ENCODE peak calls at places on chromosomes 5 and 9, in eight cellular contexts. M is stomach, S is sigmoid colon, O is tibial nerve, U is A549, F is ovary, E is transverse colon, D is HepG2. X is an unnamed sample.

GRCh38 chr9:12812710-12813109 is 37.9 kb downstream of the LURAP1L start:
- DNase-seq in M (no peak), S (no peak), O (no peak), U (no peak), F (no peak), E (no peak), D (no peak), X (no peak)

GRCh38 chr9:79769476-79770275 is 197.9 kb downstream of the TLE4 start:
- DNase-seq in M (no peak), S (no peak), O (no peak), U (no peak), F (no peak), E (no peak), D (no peak), X (no peak)

GRCh38 chr5:55538621-55539020 is 3.9 kb upstream of the PLPP1 start:
- DNase-seq in M (no peak), S (no peak), O (no peak), U (no peak), F (no peak), E (no peak), D (no peak), X (no peak)

GRCh38 chr5:92548351-92548750 is 1032.7 kb downstream of the NR2F1-AS1 start:
- DNase-seq in M (no peak), S (no peak), O (no peak), U (no peak), F (no peak), E (no peak), D (no peak), X (no peak)

GRCh38 chr9:93256878-93257807 is 73.2 kb downstream of the WNK2 start:
- DNase-seq in M (peak; percentile 23), S (peak; percentile 50), O (no peak), U (no peak), F (peak; percentile 21), E (peak; percentile 6), D (no peak), X (peak; percentile 69)

GRCh38 chr5:10913846-10914245 is 152.8 kb upstream of the DAP start:
- DNase-seq in M (no peak), S (no peak), O (no peak), U (peak; percentile 38), F (no peak), E (no peak), D (peak; percentile 13), X (no peak)

GRCh38 chr5:180084638-180085561 is 13.3 kb upstream of the RNF130 start:
- DNase-seq in M (peak; percentile 83), S (no peak), O (no peak), U (peak; percentile 19), F (no peak), E (peak; percentile 80), D (peak; percentile 32), X (no peak)

GRCh38 chr5:90473321-90474234 is 993 bp downstream of the MBLAC2 start:
- DNase-seq in M (no peak), S (no peak), O (peak; percentile 13), U (peak; percentile 34), F (no peak), E (peak; percentile 32), D (peak; percentile 12), X (no peak)

GRCh38 chr5:96794757-96795156 is 13.0 kb downstream of the ERAP1 start:
- DNase-seq in M (no peak), S (no peak), O (no peak), U (no peak), F (no peak), E (no peak), D (no peak), X (no peak)

GRCh38 chr5:158640581-158640980 is 459.1 kb downstream of the EBF1 start:
- DNase-seq in M (no peak), S (no peak), O (no peak), U (no peak), F (no peak), E (no peak), D (no peak), X (no peak)

GRCh38 chr9:129552064-129552463 is 68.8 kb downstream of the C9orf50 start:
- DNase-seq in M (no peak), S (peak; percentile 65), O (no peak), U (no peak), F (no peak), E (no peak), D (peak; percentile 32), X (peak; percentile 56)

GRCh38 chr5:171207256-171207866 is 101.7 kb upstream of the TLX3 start:
- DNase-seq in M (no peak), S (no peak), O (no peak), U (peak; percentile 52), F (no peak), E (no peak), D (peak; percentile 27), X (no peak)

GRCh38 chr5:142826741-142827492 is 56.7 kb downstream of the ARHGAP26 start:
- DNase-seq in M (peak; percentile 69), S (no peak), O (no peak), U (peak; percentile 47), F (no peak), E (no peak), D (no peak), X (no peak)

GRCh38 chr9:90044710-90045151 is 439.9 kb downstream of the GADD45G start:
- DNase-seq in M (no peak), S (no peak), O (no peak), U (peak; percentile 73), F (no peak), E (no peak), D (peak; percentile 5), X (peak; percentile 20)

GRCh38 chr5:135223404-135223803 is 175.6 kb downstream of the MACROH2A1 start:
- DNase-seq in M (peak; percentile 8), S (peak; percentile 30), O (no peak), U (no peak), F (no peak), E (no peak), D (peak; percentile 21), X (peak; percentile 32)

GRCh38 chr9:96218821-96219614 is 83.0 kb downstream of the HSD17B3 start:
- DNase-seq in M (no peak), S (peak; percentile 64), O (no peak), U (no peak), F (peak; percentile 59), E (no peak), D (no peak), X (peak; percentile 78)

GRCh38 chr9:136170291-136170901 is 34.5 kb downstream of the LHX3 start:
- DNase-seq in M (peak; percentile 30), S (no peak), O (no peak), U (peak; percentile 36), F (peak; percentile 61), E (peak; percentile 47), D (no peak), X (no peak)

GRCh38 chr9:111458139-111459009 is 25.8 kb downstream of the ECPAS start:
- DNase-seq in M (no peak), S (no peak), O (no peak), U (no peak), F (no peak), E (no peak), D (no peak), X (no peak)

GRCh38 chr5:115815006-115815692 is 1.3 kb downstream of the CDO1 start:
- DNase-seq in M (no peak), S (no peak), O (no peak), U (no peak), F (no peak), E (no peak), D (no peak), X (no peak)

GRCh38 chr5:144582046-144582445 is 411.4 kb downstream of the KCTD16 start:
- DNase-seq in M (no peak), S (no peak), O (no peak), U (no peak), F (no peak), E (no peak), D (no peak), X (no peak)

GRCh38 chr5:19577882-19578281 is 410.1 kb downstream of the CDH18 start:
- DNase-seq in M (no peak), S (no peak), O (no peak), U (no peak), F (no peak), E (no peak), D (no peak), X (no peak)
- TF ChIP-seq EP300 in M (no peak), S (no peak), O (no peak), U (no peak), F (no peak), E (no peak), D (no peak), X (no peak)

DNA sequence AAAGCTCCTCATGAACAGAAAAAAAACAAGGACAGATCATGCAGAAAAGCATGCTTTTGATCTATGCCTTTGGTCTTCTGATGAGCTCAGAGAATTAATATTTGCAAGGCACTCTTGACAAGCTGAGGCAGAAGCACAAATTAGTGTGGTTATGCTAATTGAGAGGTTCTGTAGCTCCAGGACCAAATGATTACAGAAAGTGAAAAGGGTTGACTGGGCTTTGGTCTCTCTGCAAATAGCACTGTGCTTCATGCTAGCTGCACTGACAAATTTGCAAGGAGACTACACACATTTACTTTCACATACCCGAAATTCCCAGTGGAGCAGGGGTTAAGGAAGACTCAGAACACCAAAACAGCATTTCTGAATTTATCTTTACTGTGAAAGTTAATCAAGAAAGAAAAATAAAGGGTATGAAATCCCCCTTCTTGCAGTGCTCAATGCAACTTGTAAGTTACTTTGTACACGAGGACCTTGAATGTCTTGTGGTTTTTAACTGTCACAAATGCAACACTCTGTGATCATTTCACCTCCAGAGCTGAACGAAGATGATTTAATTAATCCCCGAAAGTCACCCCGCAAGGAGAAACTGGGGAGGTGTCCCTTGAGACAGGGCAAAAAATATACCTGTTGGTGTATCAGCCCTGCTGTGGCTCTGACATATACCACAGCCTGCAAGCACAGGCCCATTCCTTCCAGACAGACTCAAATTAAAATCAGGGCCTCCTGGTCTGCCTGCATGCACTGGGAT is 11.9 kb downstream of the RAPGEF1 start:
- DNase-seq in M (no peak), S (no peak), O (no peak), U (no peak), F (no peak), E (no peak), D (no peak), X (no peak)
- H3K4me1 ChIP-seq in M (peaks cover 90% of the 10 kb centered on the region), S (no peaks in the 10 kb centered on the region), O (peaks cover 52% of the 10 kb centered on the region), U (peaks cover 50% of the 10 kb centered on the region), F (peaks cover 9% of the 10 kb centered on the region), E (peaks cover 29% of the 10 kb centered on the region), D (peaks cover 72% of the 10 kb centered on the region), X (peaks cover 69% of the 10 kb centered on the region)

GRCh38 chr9:35350212-35350611 is 139.7 kb upstream of the RUSC2 start:
- DNase-seq in M (no peak), S (no peak), O (no peak), U (no peak), F (no peak), E (no peak), D (no peak), X (no peak)
- TF ChIP-seq EP300 in M (no peak), S (no peak), O (no peak), U (no peak), F (no peak), E (no peak), D (no peak), X (no peak)

DNA sequence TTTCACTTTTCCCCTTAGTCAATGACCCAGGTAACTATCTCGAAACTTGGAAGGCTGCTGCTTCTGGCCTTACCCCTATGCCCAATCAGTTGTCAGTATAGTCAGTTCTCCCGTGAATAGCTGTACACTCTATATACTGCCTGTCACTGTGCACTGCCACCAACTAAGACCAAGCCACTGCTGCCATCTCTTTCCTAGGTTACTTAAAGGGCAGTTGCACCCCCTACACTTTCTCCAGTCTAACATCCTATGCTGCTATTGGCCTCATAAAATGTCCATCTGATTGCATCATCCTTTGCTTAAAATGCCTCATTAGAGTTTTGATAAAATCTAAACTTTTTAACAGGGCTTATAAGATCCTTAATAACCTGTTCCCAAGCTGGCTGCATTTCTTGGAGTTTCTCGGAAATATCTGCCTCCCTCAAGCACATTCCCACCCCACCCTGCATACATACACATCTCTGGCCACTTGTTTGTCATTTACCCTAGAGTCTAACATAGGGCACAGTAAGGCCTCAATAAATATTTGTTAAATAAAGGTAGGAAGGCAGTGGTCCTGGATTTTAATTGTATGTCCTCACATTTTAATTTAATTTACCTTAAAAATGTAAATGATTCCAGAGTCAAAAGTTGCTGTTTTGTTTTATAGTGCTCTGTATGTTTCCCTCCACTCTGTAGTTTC is 32.7 kb upstream of the TNFAIP8 start:
- DNase-seq in M (no peak), S (no peak), O (no peak), U (peak; percentile 45), F (no peak), E (no peak), D (no peak), X (no peak)
- H3K4me1 ChIP-seq in M (peaks cover 53% of the 10 kb centered on the region), S (no peaks in the 10 kb centered on the region), O (peaks cover 9% of the 10 kb centered on the region), U (peaks cover 60% of the 10 kb centered on the region), F (no peaks in the 10 kb centered on the region), E (peaks cover 4% of the 10 kb centered on the region), D (peaks cover 24% of the 10 kb centered on the region), X (peaks cover 33% of the 10 kb centered on the region)